ENCODE peak calls at places on chromosome 4, in six cellular contexts. P is endodermal cell, I is fibroblast of lung, N is right lobe of liver, E is right atrium auricular region, B is kidney. F is an unnamed sample.
A peak's percentile ranks its signal among the peaks of the same experiment; 100 is the strongest.

GRCh38 chr4:83320548-83320947 is 14.1 kb downstream of the HPSE start:
- DNase-seq in P (no peak), I (peak; percentile 22), N (peak; percentile 80), E (peak; percentile 68), B (peak; percentile 76), F (peak; percentile 26)

GRCh38 chr4:3516836-3517730 is 15.1 kb downstream of the LRPAP1 start:
- DNase-seq in P (no peak), I (no peak), N (peak; percentile 36), E (no peak), B (peak; percentile 59), F (peak; percentile 5)

GRCh38 chr4:186592450-186592849 is 37.1 kb upstream of the MTNR1A start:
- DNase-seq in P (no peak), I (no peak), N (no peak), E (no peak), B (no peak), F (no peak)

GRCh38 chr4:119517361-119518229 is 111.0 kb downstream of the PDE5A start:
- DNase-seq in P (no peak), I (peak; percentile 91), N (no peak), E (no peak), B (no peak), F (no peak)

GRCh38 chr4:129972257-129972656 is 876.3 kb downstream of the C4orf33 start:
- DNase-seq in P (peak; percentile 50), I (no peak), N (no peak), E (no peak), B (no peak), F (no peak)

GRCh38 chr4:179977378-179977777 is 2265.8 kb upstream of the TENM3 start:
- DNase-seq in P (no peak), I (no peak), N (no peak), E (no peak), B (no peak), F (no peak)

GRCh38 chr4:48307528-48307927 is 33.8 kb upstream of the SLAIN2 start:
- DNase-seq in P (no peak), I (no peak), N (no peak), E (no peak), B (no peak), F (no peak)

GRCh38 chr4:23899565-23899964 is 9.7 kb upstream of the PPARGC1A start:
- DNase-seq in P (no peak), I (no peak), N (no peak), E (no peak), B (no peak), F (no peak)

GRCh38 chr4:174538123-174538875 is 16.0 kb upstream of the HPGD start:
- DNase-seq in P (no peak), I (no peak), N (no peak), E (no peak), B (no peak), F (no peak)

GRCh38 chr4:5710065-5710961 is 688 bp upstream of the EVC start:
- DNase-seq in P (no peak), I (peak; percentile 31), N (no peak), E (no peak), B (no peak), F (no peak)

GRCh38 chr4:48350871-48351270 is 9.5 kb downstream of the SLAIN2 start:
- DNase-seq in P (no peak), I (no peak), N (no peak), E (no peak), B (no peak), F (no peak)

GRCh38 chr4:21888195-21888976 is 60.2 kb downstream of the KCNIP4 start:
- DNase-seq in P (no peak), I (peak; percentile 96), N (no peak), E (no peak), B (no peak), F (no peak)

GRCh38 chr4:98181815-98182214 is 38.5 kb upstream of the STPG2 start:
- DNase-seq in P (no peak), I (peak; percentile 19), N (no peak), E (no peak), B (no peak), F (no peak)

GRCh38 chr4:74632634-74633033 is 161.7 kb downstream of the BTC start:
- DNase-seq in P (no peak), I (peak; percentile 98), N (no peak), E (no peak), B (no peak), F (no peak)

GRCh38 chr4:575281-576141 is 584 bp downstream of the TMEM271 start:
- DNase-seq in P (peak; percentile 93), I (peak; percentile 82), N (no peak), E (no peak), B (no peak), F (peak; percentile 31)

GRCh38 chr4:26081795-26082498 is 167.9 kb downstream of the SMIM20 start:
- DNase-seq in P (no peak), I (peak; percentile 49), N (no peak), E (no peak), B (no peak), F (peak; percentile 23)

GRCh38 chr4:174036111-174036510 is 247.4 kb downstream of the FBXO8 start:
- DNase-seq in P (no peak), I (no peak), N (no peak), E (no peak), B (no peak), F (no peak)

GRCh38 chr4:125350736-125351135 is 36.0 kb downstream of the FAT4 start:
- DNase-seq in P (no peak), I (no peak), N (no peak), E (no peak), B (no peak), F (no peak)

GRCh38 chr4:126784966-126785580 is 847.7 kb upstream of the INTU start:
- DNase-seq in P (no peak), I (peak; percentile 48), N (no peak), E (no peak), B (no peak), F (no peak)

GRCh38 chr4:156961241-156962068 is 10.1 kb downstream of the PDGFC start:
- DNase-seq in P (no peak), I (peak; percentile 78), N (no peak), E (no peak), B (no peak), F (no peak)

GRCh38 chr4:158754385-158755180 is 14.2 kb upstream of the FNIP2 start:
- DNase-seq in P (no peak), I (peak; percentile 83), N (no peak), E (no peak), B (no peak), F (no peak)

GRCh38 chr4:11805837-11806236 is 377.1 kb upstream of the HS3ST1 start:
- DNase-seq in P (no peak), I (peak; percentile 5), N (no peak), E (no peak), B (no peak), F (no peak)

GRCh38 chr4:74659576-74660411 is 134.5 kb downstream of the BTC start:
- DNase-seq in P (peak; percentile 40), I (peak; percentile 99), N (no peak), E (no peak), B (no peak), F (peak; percentile 57)

GRCh38 chr4:108559067-108559793 is 61.1 kb upstream of the RPL34 start:
- DNase-seq in P (no peak), I (no peak), N (no peak), E (no peak), B (no peak), F (no peak)

GRCh38 chr4:108556588-108557200 is 63.7 kb upstream of the RPL34 start:
- DNase-seq in P (no peak), I (no peak), N (no peak), E (no peak), B (no peak), F (no peak)

GRCh38 chr4:108561086-108561485 is 59.3 kb upstream of the RPL34 start:
- DNase-seq in P (no peak), I (no peak), N (no peak), E (no peak), B (no peak), F (no peak)

GRCh38 chr4:108559911-108560310 is 60.5 kb upstream of the RPL34 start:
- DNase-seq in P (no peak), I (no peak), N (no peak), E (no peak), B (no peak), F (no peak)

DNA sequence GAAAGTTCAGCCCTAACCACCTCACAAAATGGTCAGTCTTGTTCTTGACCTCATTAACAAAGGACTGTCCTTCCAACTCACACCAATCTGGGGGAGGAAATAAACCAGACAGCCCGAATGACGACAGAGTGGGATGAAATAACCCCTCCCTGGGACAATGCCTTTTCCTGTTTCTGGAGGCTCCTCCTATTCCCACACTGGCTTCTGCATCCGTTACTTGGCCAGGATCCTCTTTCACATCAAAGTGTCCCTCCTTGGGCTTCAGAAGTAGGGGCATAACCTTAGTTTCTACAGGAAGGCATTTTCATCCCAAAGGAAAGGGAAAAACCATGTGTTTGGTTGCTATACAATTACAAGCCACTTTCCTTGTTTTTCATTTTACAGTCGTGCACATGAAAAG is 59.8 kb upstream of the RPL34 start:
- DNase-seq in P (no peak), I (peak; percentile 17), N (no peak), E (no peak), B (no peak), F (no peak)
- H3K4me1 ChIP-seq in P (no peaks in the 10 kb centered on the region), I (no peaks in the 10 kb centered on the region), N (no peaks in the 10 kb centered on the region), E (peaks cover 21% of the 10 kb centered on the region), B (no peaks in the 10 kb centered on the region), F (no peaks in the 10 kb centered on the region)

DNA sequence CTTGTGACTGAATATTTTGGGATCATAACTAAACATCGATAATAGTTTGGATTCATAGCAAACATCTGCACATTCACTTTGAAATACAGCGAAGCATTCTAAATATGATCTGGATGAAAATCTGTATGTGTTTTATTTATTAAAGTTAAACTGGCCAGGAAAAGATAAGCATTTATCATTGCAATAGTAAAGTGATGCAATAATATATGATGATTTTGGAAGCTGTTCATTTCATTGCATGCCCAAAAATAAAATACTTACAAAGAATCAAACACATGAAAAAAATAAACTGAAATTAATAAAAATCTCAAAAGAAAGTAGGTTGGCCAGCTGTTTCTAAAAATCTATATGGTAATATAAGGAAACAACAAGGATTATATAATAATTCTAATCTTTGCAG is 1.9 kb downstream of the PRDM5 start:
- DNase-seq in P (no peak), I (no peak), N (no peak), E (no peak), B (no peak), F (no peak)
- H3K4me1 ChIP-seq in P (peaks cover 2% of the 10 kb centered on the region), I (peaks cover 5% of the 10 kb centered on the region), N (no peaks in the 10 kb centered on the region), E (peaks cover 18% of the 10 kb centered on the region), B (peaks cover 4% of the 10 kb centered on the region), F (peaks cover 52% of the 10 kb centered on the region)

DNA sequence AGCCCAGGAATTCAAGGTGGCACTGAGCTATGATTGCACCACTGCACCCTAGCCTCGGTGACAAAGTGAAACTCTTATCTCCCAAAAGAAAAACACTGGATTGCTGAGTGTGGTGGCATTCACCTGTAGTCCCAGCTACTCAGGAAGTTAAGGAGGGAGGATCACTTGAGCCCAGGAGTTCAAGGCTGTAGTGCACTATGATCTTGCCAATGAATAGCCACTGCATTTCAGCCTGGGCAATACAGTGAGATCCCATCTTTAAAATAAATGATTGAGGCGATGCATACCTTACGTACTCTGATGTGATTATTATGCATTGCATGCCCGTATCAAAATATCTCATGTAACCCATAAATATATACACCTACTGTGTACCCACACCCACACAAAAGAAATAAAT is 31.2 kb upstream of the LARP1B start:
- DNase-seq in P (no peak), I (no peak), N (no peak), E (no peak), B (no peak), F (no peak)
- H3K4me1 ChIP-seq in P (no peaks in the 10 kb centered on the region), I (no peaks in the 10 kb centered on the region), N (no peaks in the 10 kb centered on the region), E (no peaks in the 10 kb centered on the region), B (no peaks in the 10 kb centered on the region), F (no peaks in the 10 kb centered on the region)

GRCh38 chr4:20532096-20532495 is 168.2 kb upstream of the PACRGL start:
- DNase-seq in P (no peak), I (peak; percentile 16), N (no peak), E (no peak), B (no peak), F (no peak)
- H3K4me1 ChIP-seq in P (no peaks in the 10 kb centered on the region), I (no peaks in the 10 kb centered on the region), N (no peaks in the 10 kb centered on the region), E (no peaks in the 10 kb centered on the region), B (no peaks in the 10 kb centered on the region), F (no peaks in the 10 kb centered on the region)